ENCODE peak calls at places on chromosomes 16 and 17, in six cellular contexts. B is adrenal gland, G is HEK293T, T is posterior cingulate gyrus, O is NCI-H460, Z is AG04450. U is an unnamed sample.

GRCh38 chr17:59753522-59754467 is 46.3 kb downstream of the VMP1 start:
- DNase-seq in Z (peak; percentile 84), T (no peak), G (peak; percentile 65), O (peak; percentile 88), B (no peak), U (peak; percentile 87)

GRCh38 chr17:73268582-73269328 is 7.1 kb upstream of the CPSF4L start:
- DNase-seq in B (no peak), T (no peak), G (no peak), Z (no peak), O (no peak), U (no peak)

GRCh38 chr17:45073414-45074070 is 12.4 kb downstream of the NMT1 start:
- DNase-seq in Z (peak; percentile 93), O (no peak), B (no peak), T (no peak), G (no peak), U (no peak)

GRCh38 chr16:21222495-21223337 is 10.8 kb upstream of the ANKS4B start:
- DNase-seq in B (no peak), T (no peak), Z (no peak), O (no peak), G (no peak), U (no peak)

GRCh38 chr16:83215417-83216001 is 588.7 kb downstream of the CDH13 start:
- DNase-seq in G (peak; percentile 51), Z (peak; percentile 1), O (peak; percentile 15), T (peak; percentile 30), B (peak; percentile 31), U (peak; percentile 24)

GRCh38 chr16:30381351-30382041 is 865 bp downstream of the SEPTIN1 start:
- DNase-seq in G (no peak), O (no peak), T (no peak), Z (no peak), B (no peak), U (no peak)

GRCh38 chr17:7444682-7445010 is 215 bp upstream of the CHRNB1 start:
- DNase-seq in B (no peak), G (no peak), T (no peak), Z (no peak), O (no peak), U (no peak)

GRCh38 chr16:46732561-46732960 is 15.6 kb downstream of the MYLK3 start:
- DNase-seq in O (no peak), B (no peak), T (no peak), G (no peak), Z (no peak), U (no peak)

GRCh38 chr17:60493847-60494321 is 32.2 kb downstream of the APPBP2 start:
- DNase-seq in Z (no peak), O (no peak), T (no peak), B (no peak), G (no peak), U (no peak)